ENCODE peak calls at places on chromosome 10, in nine cellular contexts. Y, J, A, H, P, X, O, R and V are unnamed samples.

GRCh38 chr10:127911218-127911866 is 4.4 kb downstream of the PTPRE start:
- DNase-seq in X (no peak), H (no peak), P (no peak), J (peak), A (no peak), O (no peak), R (no peak), Y (no peak), V (no peak)

GRCh38 chr10:48765039-48765438 is 80.4 kb downstream of the WDFY4 start:
- DNase-seq in P (no peak), J (no peak), A (no peak), O (no peak), R (no peak), H (no peak), Y (no peak), X (no peak), V (no peak)

GRCh38 chr10:73907841-73908517 is 3.0 kb upstream of the PLAU start:
- DNase-seq in A (no peak), O (no peak), H (no peak), X (peak), P (peak), J (peak), R (no peak), Y (no peak), V (peak)

GRCh38 chr10:69045441-69046300 is 42.2 kb upstream of the SRGN start:
- DNase-seq in H (peak), J (no peak), O (peak), Y (no peak), R (peak), A (no peak), X (no peak), P (no peak), V (no peak)

GRCh38 chr10:87864497-87865059 is 1.2 kb downstream of the PTEN start:
- DNase-seq in P (no peak), H (no peak), X (no peak), O (no peak), A (no peak), Y (peak), R (no peak), J (no peak), V (peak)

GRCh38 chr10:523925-524324 is 165.5 kb downstream of the DIP2C start:
- DNase-seq in H (no peak), P (no peak), X (no peak), O (no peak), Y (no peak), J (no peak), R (no peak), A (no peak), V (no peak)

GRCh38 chr10:103676058-103676785 is 179.2 kb downstream of the SH3PXD2A start:
- DNase-seq in Y (no peak), P (no peak), A (no peak), O (no peak), R (no peak), H (no peak), X (peak), J (peak), V (no peak)

GRCh38 chr10:60434418-60435046 is 44.9 kb upstream of the ANK3 start:
- DNase-seq in A (peak), R (no peak), H (no peak), J (no peak), O (peak), P (peak), Y (peak), X (peak), V (peak)

GRCh38 chr10:48957361-48957760 is 17.7 kb upstream of the LRRC18 start:
- DNase-seq in P (no peak), H (no peak), A (no peak), J (no peak), Y (no peak), O (no peak), R (no peak), X (no peak), V (no peak)

GRCh38 chr10:62456611-62457101 is 82.5 kb downstream of the ZNF365 start:
- DNase-seq in P (peak), O (no peak), R (no peak), X (peak), H (no peak), Y (peak), A (no peak), J (no peak), V (peak)

GRCh38 chr10:114163062-114163861 is 10.7 kb downstream of the CCDC186 start:
- DNase-seq in O (no peak), J (no peak), A (no peak), X (peak), R (no peak), P (no peak), H (no peak), Y (no peak), V (no peak)

GRCh38 chr10:27503498-27504006 is 552 bp upstream of the RAB18 start:
- DNase-seq in Y (no peak), O (no peak), A (no peak), P (no peak), H (no peak), X (no peak), J (no peak), R (no peak), V (no peak)